ENCODE peak calls at places on chromosomes 1 and 21, in four cellular contexts. L, W, T and Q are unnamed samples.

GRCh38 chr21:42165901-42166300 is 53.0 kb upstream of the ABCG1 start:
- DNase-seq in L (no peak), W (no peak), T (no peak), Q (no peak)

GRCh38 chr21:27108228-27108627 is 141.3 kb upstream of the ADAMTS5 start:
- DNase-seq in L (no peak), W (no peak), T (no peak), Q (no peak)

GRCh38 chr21:28872218-28872617 is 120.5 kb downstream of the LTN1 start:
- DNase-seq in L (no peak), W (no peak), T (no peak), Q (peak)

GRCh38 chr1:94327001-94327685 is 89.8 kb upstream of the ARHGAP29 start:
- DNase-seq in L (no peak), W (peak), T (peak), Q (no peak)

GRCh38 chr21:29149771-29150425 is 19.5 kb downstream of the MAP3K7CL start:
- DNase-seq in L (no peak), W (no peak), T (peak), Q (no peak)

GRCh38 chr1:35675773-35676172 is 34.4 kb upstream of the PSMB2 start:
- DNase-seq in L (no peak), W (no peak), T (peak), Q (no peak)

GRCh38 chr1:221759436-221759835 is 17.5 kb upstream of the DUSP10 start:
- DNase-seq in L (no peak), W (no peak), T (peak), Q (no peak)

GRCh38 chr21:36917487-36918158 is 48.8 kb downstream of the HLCS start:
- DNase-seq in L (no peak), W (peak), T (peak), Q (no peak)

GRCh38 chr1:41485605-41486004 is 1.1 kb upstream of the EDN2 start:
- DNase-seq in L (no peak), W (no peak), T (peak), Q (no peak)

GRCh38 chr21:42003051-42003461 is 7.1 kb downstream of the ZBTB21 start:
- DNase-seq in L (no peak), W (no peak), T (no peak), Q (no peak)

GRCh38 chr1:92476071-92476607 is 10.6 kb downstream of the GFI1 start:
- DNase-seq in L (peak), W (no peak), T (no peak), Q (no peak)

GRCh38 chr1:176517484-176517883 is 54.5 kb downstream of the PAPPA2 start:
- DNase-seq in L (no peak), W (no peak), T (peak), Q (no peak)

GRCh38 chr1:113993072-113993471 is 13.8 kb downstream of the OLFML3 start:
- DNase-seq in L (no peak), W (no peak), T (no peak), Q (no peak)

GRCh38 chr1:200738348-200738732 is 353 bp upstream of the CAMSAP2 start:
- DNase-seq in L (no peak), W (no peak), T (no peak), Q (no peak)

GRCh38 chr1:108877324-108877812 is 583 bp downstream of the GPSM2 start:
- DNase-seq in L (no peak), W (no peak), T (peak), Q (no peak)

GRCh38 chr1:192584951-192585350 is 9.4 kb downstream of the RGS1 start:
- DNase-seq in L (no peak), W (no peak), T (no peak), Q (no peak)

GRCh38 chr1:235067396-235068154 is 61.1 kb downstream of the TOMM20 start:
- DNase-seq in L (no peak), W (no peak), T (peak), Q (peak)

GRCh38 chr21:37225440-37225839 is 41.7 kb downstream of the VPS26C start:
- DNase-seq in L (no peak), W (no peak), T (no peak), Q (no peak)

GRCh38 chr1:78688701-78689100 is 39.1 kb downstream of the IFI44 start:
- DNase-seq in L (no peak), W (no peak), T (peak), Q (no peak)